ENCODE peak calls at places on chromosomes 4 and X, in ten cellular contexts. D is neural crest cell; I is COR-L47; A is SIG-M5; V is EL; S is skeletal muscle cell; M is mucosa of gallbladder; B is HAP-1; T is MM.1S; P is activated T-cell treated with anti-CD3 and anti-CD28 coated beads, Interleukin-2, amount 50 U/mL, for 48 hours. K is an unnamed sample.

GRCh38 chrX:1472975-1473374 is 20.3 kb upstream of the ASMTL start:
- DNase-seq in D (no peak), I (no peak), A (no peak), V (no peak), S (no peak), M (peak), B (no peak), T (no peak), P (peak), K (no peak)

GRCh38 chrX:154374361-154375155 is at the start of gene FLNA:
- DNase-seq in D (no peak), I (no peak), A (no peak), V (peak), S (no peak), M (no peak), B (peak), T (peak), P (no peak), K (peak)

GRCh38 chr4:153432971-153433752 is 33.0 kb upstream of the TMEM131L start:
- DNase-seq in D (no peak), I (peak), A (no peak), V (peak), S (no peak), M (peak), B (peak), T (peak), P (peak), K (peak)

GRCh38 chrX:133365886-133366611 is 49.2 kb downstream of the GPC4 start:
- DNase-seq in D (no peak), I (no peak), A (no peak), V (no peak), S (no peak), M (no peak), B (no peak), T (no peak), P (no peak), K (no peak)

GRCh38 chrX:85159644-85160043 is 83.9 kb downstream of the SATL1 start:
- DNase-seq in D (no peak), I (no peak), A (no peak), V (no peak), S (no peak), M (no peak), B (no peak), T (no peak), P (no peak), K (no peak)

GRCh38 chrX:123185714-123186113 is 1.6 kb downstream of the GRIA3 start:
- DNase-seq in D (no peak), I (no peak), A (no peak), V (no peak), S (no peak), M (no peak), B (no peak), T (no peak), P (no peak), K (no peak)

GRCh38 chrX:72060196-72060974 is 71.3 kb downstream of the RTL5 start:
- DNase-seq in D (peak), I (peak), A (no peak), V (no peak), S (no peak), M (no peak), B (peak), T (no peak), P (no peak), K (no peak)

GRCh38 chr4:100168521-100168920 is 21.7 kb downstream of the DDIT4L start:
- DNase-seq in D (no peak), I (no peak), A (no peak), V (peak), S (no peak), M (no peak), B (no peak), T (no peak), P (no peak), K (no peak)

GRCh38 chr4:6560416-6561172 is 14.4 kb upstream of the MAN2B2 start:
- DNase-seq in D (no peak), I (no peak), A (no peak), V (peak), S (peak), M (no peak), B (no peak), T (no peak), P (no peak), K (no peak)

GRCh38 chr4:52659722-52660261 is 691 bp upstream of the USP46 start:
- DNase-seq in D (no peak), I (no peak), A (no peak), V (peak), S (no peak), M (peak), B (no peak), T (no peak), P (peak), K (peak)

GRCh38 chr4:4422856-4423485 is 36.1 kb downstream of the NSG1 start:
- DNase-seq in D (no peak), I (no peak), A (no peak), V (no peak), S (no peak), M (no peak), B (no peak), T (no peak), P (peak), K (no peak)

K was measured in thyroid gland.